ENCODE peak calls at places on chromosome 1, in four cellular contexts. D is HCT116, J is K562, N is GM12878. B is an unnamed sample.

GRCh38 chr1:64363616-64364015 is 106.3 kb upstream of the CACHD1 start:
- DNase-seq in D (no peak), J (no peak), N (no peak), B (no peak)

GRCh38 chr1:23718482-23718881 is 24.8 kb upstream of the ELOA start:
- DNase-seq in D (peak; percentile 56), J (peak; percentile 76), N (no peak), B (peak; percentile 59)

GRCh38 chr1:172939475-172939874 is 111.3 kb downstream of the TNFSF18 start:
- DNase-seq in D (no peak), J (no peak), N (no peak), B (no peak)

GRCh38 chr1:179230251-179230650 is 774 bp upstream of the ABL2 start:
- DNase-seq in D (no peak), J (peak; percentile 21), N (no peak), B (no peak)

GRCh38 chr1:239247299-239247698 is 139.1 kb upstream of the CHRM3 start:
- DNase-seq in D (no peak), J (no peak), N (no peak), B (no peak)

GRCh38 chr1:236913371-236914037 is 90.7 kb downstream of the MT1HL1 start:
- DNase-seq in D (no peak), J (peak; percentile 91), N (no peak), B (no peak)

GRCh38 chr1:227909188-227909587 is 38.5 kb downstream of the WNT9A start:
- DNase-seq in D (no peak), J (no peak), N (no peak), B (no peak)

GRCh38 chr1:111275079-111275478 is 15.6 kb upstream of the CHIA start:
- DNase-seq in D (no peak), J (no peak), N (no peak), B (no peak)

GRCh38 chr1:34425785-34426184 is 249.1 kb downstream of the C1orf94 start:
- DNase-seq in D (no peak), J (no peak), N (no peak), B (no peak)

GRCh38 chr1:241485554-241485992 is 34.0 kb downstream of the FH start:
- DNase-seq in D (peak; percentile 12), J (peak; percentile 60), N (peak; percentile 23), B (no peak)

GRCh38 chr1:44532567-44532944 is 127.5 kb downstream of the RNF220 start:
- DNase-seq in D (no peak), J (peak; percentile 42), N (no peak), B (no peak)

GRCh38 chr1:230905733-230906132 is 37.4 kb upstream of the C1orf198 start:
- DNase-seq in D (no peak), J (no peak), N (no peak), B (no peak)

GRCh38 chr1:32361674-32362473 is 411 bp downstream of the FAM229A start:
- DNase-seq in D (no peak), J (no peak), N (no peak), B (peak; percentile 82)

GRCh38 chr1:100164702-100165101 is 13.4 kb downstream of the LRRC39 start:
- DNase-seq in D (no peak), J (no peak), N (no peak), B (no peak)

GRCh38 chr1:150981177-150981804 is 801 bp upstream of the ANXA9 start:
- DNase-seq in D (no peak), J (no peak), N (no peak), B (peak; percentile 60)

GRCh38 chr1:112708002-112708448 is 1.1 kb upstream of the RHOC start:
- DNase-seq in D (no peak), J (no peak), N (no peak), B (no peak)

GRCh38 chr1:201774224-201774982 is 54.6 kb upstream of the IPO9 start:
- DNase-seq in D (no peak), J (no peak), N (no peak), B (no peak)

GRCh38 chr1:29358183-29358582 is 121.9 kb downstream of the PTPRU start:
- DNase-seq in D (no peak), J (no peak), N (no peak), B (no peak)

GRCh38 chr1:172903581-172904220 is 147.0 kb downstream of the TNFSF18 start:
- DNase-seq in D (no peak), J (no peak), N (no peak), B (no peak)

GRCh38 chr1:24293392-24294227 is 25.5 kb upstream of the GRHL3 start:
- DNase-seq in D (no peak), J (no peak), N (no peak), B (no peak)

GRCh38 chr1:220462756-220463155 is 65.2 kb upstream of the MARK1 start:
- DNase-seq in D (no peak), J (peak; percentile 7), N (no peak), B (peak; percentile 44)

GRCh38 chr1:91070274-91070673 is 48.4 kb upstream of the ZNF644 start:
- DNase-seq in D (no peak), J (no peak), N (no peak), B (no peak)

GRCh38 chr1:180269848-180270766 is 40.0 kb downstream of the LHX4 start:
- DNase-seq in D (no peak), J (no peak), N (no peak), B (no peak)

GRCh38 chr1:62325696-62326095 is 6.5 kb upstream of the KANK4 start:
- DNase-seq in D (no peak), J (no peak), N (no peak), B (no peak)

GRCh38 chr1:101086783-101087182 is 61.2 kb upstream of the DPH5 start:
- DNase-seq in D (no peak), J (peak; percentile 23), N (no peak), B (no peak)

GRCh38 chr1:193827516-193827915 is 641.1 kb upstream of the B3GALT2 start:
- DNase-seq in D (no peak), J (no peak), N (no peak), B (no peak)

GRCh38 chr1:208179303-208179702 is 64.9 kb downstream of the PLXNA2 start:
- DNase-seq in D (no peak), J (peak; percentile 48), N (no peak), B (no peak)

GRCh38 chr1:220906561-220907334 is 27.5 kb downstream of the HLX start:
- DNase-seq in D (no peak), J (no peak), N (no peak), B (no peak)

GRCh38 chr1:235588916-235589515 is 60.6 kb downstream of the GNG4 start:
- DNase-seq in D (no peak), J (peak; percentile 66), N (no peak), B (no peak)

GRCh38 chr1:170694172-170694926 is 30.4 kb downstream of the PRRX1 start:
- DNase-seq in D (no peak), J (no peak), N (no peak), B (no peak)

GRCh38 chr1:27554777-27555699 is 48.9 kb downstream of the AHDC1 start:
- DNase-seq in D (no peak), J (peak; percentile 46), N (no peak), B (no peak)

GRCh38 chr1:27542463-27543273 is 52.7 kb upstream of the WASF2 start:
- DNase-seq in D (peak; percentile 99), J (peak; percentile 99), N (no peak), B (no peak)

GRCh38 chr1:216723274-216723780 is at the start of gene ESRRG:
- DNase-seq in D (no peak), J (no peak), N (no peak), B (peak; percentile 58)

GRCh38 chr1:168089979-168090337 is 46.8 kb downstream of the GPR161 start:
- DNase-seq in D (no peak), J (no peak), N (no peak), B (no peak)

GRCh38 chr1:82388679-82389078 is 587.9 kb downstream of the ADGRL2 start:
- DNase-seq in D (no peak), J (no peak), N (no peak), B (no peak)

GRCh38 chr1:153953859-153954365 is 4.5 kb downstream of the CRTC2 start:
- DNase-seq in D (no peak), J (no peak), N (no peak), B (no peak)

GRCh38 chr1:231924183-231924582 is 297.6 kb downstream of the DISC1 start:
- DNase-seq in D (no peak), J (no peak), N (no peak), B (no peak)

GRCh38 chr1:202694354-202694753 is 15.9 kb downstream of the SYT2 start:
- DNase-seq in D (no peak), J (no peak), N (no peak), B (no peak)

GRCh38 chr1:192626366-192627179 is 9.4 kb upstream of the RGS13 start:
- DNase-seq in D (no peak), J (no peak), N (peak; percentile 66), B (no peak)

GRCh38 chr1:107135466-107135865 is 5.4 kb upstream of the NTNG1 start:
- DNase-seq in D (no peak), J (peak; percentile 9), N (no peak), B (no peak)

GRCh38 chr1:197399691-197400521 is 131.9 kb downstream of the CRB1 start:
- DNase-seq in D (peak; percentile 74), J (peak; percentile 66), N (peak; percentile 11), B (no peak)
- H3K27ac ChIP-seq in D (no peak overlapping the region), J (no peak overlapping the region), N (no peak overlapping the region), B (no peak overlapping the region)

DNA sequence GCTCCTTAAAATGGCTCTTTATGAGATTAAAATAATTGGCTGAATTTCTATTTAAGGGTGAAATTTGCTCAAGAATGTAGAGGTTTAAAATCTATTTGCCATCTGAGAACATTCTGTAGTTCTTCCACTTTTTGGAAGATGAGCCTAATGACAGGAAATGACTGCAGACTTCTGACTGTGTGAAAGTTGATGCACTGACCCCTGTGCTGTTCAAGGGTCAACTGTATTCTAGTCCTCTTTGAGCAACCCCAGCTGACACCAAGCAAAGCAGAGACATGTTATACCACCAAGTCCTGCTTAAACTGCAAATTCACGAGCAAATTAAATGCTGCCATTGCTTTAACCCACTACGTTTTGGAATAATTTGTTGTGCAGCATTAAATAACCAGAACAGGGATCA is 26.6 kb downstream of the DDAH1 start:
- DNase-seq in D (no peak), J (no peak), N (no peak), B (no peak)
- TF ChIP-seq SRF in D (no peak), J (no peak), N (no peak), B (no peak)

DNA sequence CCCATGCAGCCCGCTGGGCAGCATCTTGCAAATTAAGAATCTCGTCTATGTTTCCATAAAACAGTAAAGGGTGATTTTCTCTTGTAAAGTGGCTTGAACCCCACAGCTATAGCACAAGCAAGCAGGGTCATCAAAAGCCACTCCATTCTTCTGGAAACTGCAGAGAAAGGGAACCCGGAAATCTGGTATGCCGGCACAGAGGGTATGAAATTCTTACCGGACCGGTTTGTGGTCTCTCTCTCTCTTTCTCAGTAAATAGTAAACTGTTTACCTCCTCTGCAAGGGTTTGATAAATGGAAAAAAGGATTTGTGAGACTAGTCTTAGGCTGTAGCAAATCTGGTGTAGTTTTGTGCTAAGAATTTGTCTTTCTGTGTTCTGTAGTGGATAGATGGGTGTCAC is 2.7 kb upstream of the ADSS2 start:
- DNase-seq in D (no peak), J (no peak), N (no peak), B (no peak)
- H3K27ac ChIP-seq in D (no peak overlapping the region), J (no peak overlapping the region), N (no peak overlapping the region), B (no peak overlapping the region)

GRCh38 chr1:164638506-164639202 is 79.7 kb downstream of the PBX1 start:
- DNase-seq in D (no peak), J (no peak), N (no peak), B (no peak)
- TF ChIP-seq SRF in D (no peak), J (no peak), N (no peak), B (no peak)

GRCh38 chr1:200038987-200039848 is 11.7 kb downstream of the NR5A2 start:
- DNase-seq in D (peak; percentile 10), J (no peak), N (no peak), B (peak; percentile 89)
- H3K27ac ChIP-seq in D (peak overlapping the region; percentile 6), J (no peak overlapping the region), N (no peak overlapping the region), B (peak overlapping the region; percentile 17)